ENCODE peak calls at places on chromosomes 5 and 9, in five cellular contexts. S, W, H, Z and Q are unnamed samples.

GRCh38 chr9:10612649-10613398 is at the start of gene PTPRD:
- DNase-seq in S (peak), W (peak), H (peak), Z (peak), Q (peak)

GRCh38 chr9:121985792-121986494 is 107.2 kb downstream of the TTLL11 start:
- DNase-seq in S (no peak), W (no peak), H (peak), Z (no peak), Q (no peak)

GRCh38 chr5:43602456-43602817 is 543 bp upstream of the NNT start:
- DNase-seq in S (peak), W (peak), H (peak), Z (no peak), Q (peak)

GRCh38 chr9:116320180-116320799 is 166.7 kb downstream of the PAPPA start:
- DNase-seq in S (no peak), W (no peak), H (no peak), Z (no peak), Q (peak)

GRCh38 chr9:104951487-104951886 is 23.5 kb upstream of the ABCA1 start:
- DNase-seq in S (no peak), W (no peak), H (no peak), Z (no peak), Q (no peak)

GRCh38 chr9:101485873-101486692 is 47.6 kb upstream of the RNF20 start:
- DNase-seq in S (peak), W (peak), H (peak), Z (peak), Q (peak)

GRCh38 chr9:86794356-86795046 is 152.8 kb downstream of the GAS1 start:
- DNase-seq in S (no peak), W (no peak), H (no peak), Z (no peak), Q (no peak)

GRCh38 chr5:81209869-81210268 is 23.3 kb upstream of the CKMT2 start:
- DNase-seq in S (no peak), W (no peak), H (no peak), Z (no peak), Q (no peak)

GRCh38 chr5:31098811-31099210 is 94.7 kb upstream of the CDH6 start:
- DNase-seq in S (no peak), W (no peak), H (no peak), Z (no peak), Q (no peak)

GRCh38 chr5:32274548-32275420 is 38.0 kb downstream of the MTMR12 start:
- DNase-seq in S (peak), W (no peak), H (no peak), Z (peak), Q (no peak)

GRCh38 chr5:125316913-125317545 is 570.6 kb upstream of the ZNF608 start:
- DNase-seq in S (no peak), W (peak), H (no peak), Z (no peak), Q (no peak)

GRCh38 chr9:92726971-92727715 is 37.5 kb downstream of the BICD2 start:
- DNase-seq in S (peak), W (no peak), H (no peak), Z (no peak), Q (no peak)

GRCh38 chr9:124574944-124575343 is 67.7 kb upstream of the NR5A1 start:
- DNase-seq in S (peak), W (no peak), H (no peak), Z (no peak), Q (no peak)

GRCh38 chr9:85741112-85741874 is 461 bp downstream of the AGTPBP1 start:
- DNase-seq in S (no peak), W (peak), H (peak), Z (peak), Q (peak)

GRCh38 chr9:36398745-36399144 is 1.3 kb downstream of the RNF38 start:
- DNase-seq in S (no peak), W (no peak), H (no peak), Z (no peak), Q (peak)

GRCh38 chr5:110045153-110045552 is 355.4 kb downstream of the MAN2A1 start:
- DNase-seq in S (no peak), W (no peak), H (no peak), Z (no peak), Q (no peak)

GRCh38 chr5:137015540-137016116 is 483.5 kb downstream of the SPOCK1 start:
- DNase-seq in S (no peak), W (no peak), H (no peak), Z (no peak), Q (no peak)

GRCh38 chr5:168165221-168165965 is 126.1 kb upstream of the WWC1 start:
- DNase-seq in S (no peak), W (peak), H (no peak), Z (no peak), Q (no peak)

GRCh38 chr5:60568646-60569045 is 131.3 kb downstream of the DEPDC1B start:
- DNase-seq in S (no peak), W (no peak), H (no peak), Z (no peak), Q (no peak)

GRCh38 chr5:113274836-113275414 is 159.9 kb downstream of the TSSK1B start:
- DNase-seq in S (peak), W (no peak), H (no peak), Z (no peak), Q (no peak)

GRCh38 chr9:109901191-109901590 is 121.2 kb downstream of the PALM2AKAP2 start:
- DNase-seq in S (peak), W (no peak), H (no peak), Z (no peak), Q (no peak)

GRCh38 chr9:89562186-89562814 is 42.5 kb upstream of the GADD45G start:
- DNase-seq in S (no peak), W (no peak), H (no peak), Z (no peak), Q (no peak)

GRCh38 chr9:33731142-33731541 is 64.2 kb upstream of the PRSS3 start:
- DNase-seq in S (no peak), W (no peak), H (no peak), Z (no peak), Q (no peak)

GRCh38 chr9:70549926-70550325 is 135.5 kb upstream of the KLF9 start:
- DNase-seq in S (no peak), W (no peak), H (no peak), Z (no peak), Q (no peak)

GRCh38 chr5:68367717-68368116 is 152.2 kb downstream of the PIK3R1 start:
- DNase-seq in S (no peak), W (no peak), H (no peak), Z (no peak), Q (no peak)